ENCODE peak calls at places on chromosome X, in eight cellular contexts. O, C, B, P, Q, I, U and J are unnamed samples.

GRCh38 chrX:75155830-75156525 is at the start of gene ABCB7:
- DNase-seq in O (peak; percentile 68), C (peak; percentile 85), B (peak; percentile 22), P (peak; percentile 63), Q (peak; percentile 32), I (peak; percentile 35), U (peak; percentile 34), J (no peak)

GRCh38 chrX:150051096-150051495 is 112.8 kb upstream of the EOLA2 start:
- DNase-seq in O (no peak), C (no peak), B (no peak), P (no peak), Q (no peak), I (no peak), U (no peak), J (no peak)

GRCh38 chrX:82648062-82648461 is 860.0 kb upstream of the POU3F4 start:
- DNase-seq in O (no peak), C (no peak), B (no peak), P (no peak), Q (no peak), I (no peak), U (no peak), J (no peak)

GRCh38 chrX:34918856-34919255 is 23.7 kb upstream of the FAM47B start:
- DNase-seq in O (no peak), C (no peak), B (no peak), P (peak; percentile 67), Q (no peak), I (no peak), U (no peak), J (no peak)

GRCh38 chrX:39418132-39418935 is 617.1 kb downstream of the MID1IP1 start:
- DNase-seq in O (no peak), C (no peak), B (no peak), P (peak; percentile 85), Q (no peak), I (no peak), U (no peak), J (no peak)

GRCh38 chrX:43750248-43750676 is 94.2 kb downstream of the MAOA start:
- DNase-seq in O (peak; percentile 61), C (no peak), B (peak; percentile 39), P (peak; percentile 57), Q (peak; percentile 47), I (peak; percentile 31), U (no peak), J (no peak)

GRCh38 chrX:138748480-138748879 is 37.0 kb upstream of the FGF13 start:
- DNase-seq in O (no peak), C (no peak), B (no peak), P (no peak), Q (no peak), I (no peak), U (no peak), J (no peak)

GRCh38 chrX:49174723-49175122 is 3.0 kb downstream of the PLP2 start:
- DNase-seq in O (no peak), C (no peak), B (no peak), P (no peak), Q (no peak), I (no peak), U (no peak), J (no peak)

GRCh38 chrX:69556094-69557011 is 52.2 kb downstream of the NALF2 start:
- DNase-seq in O (no peak), C (no peak), B (peak; percentile 11), P (no peak), Q (no peak), I (peak; percentile 84), U (no peak), J (no peak)

GRCh38 chrX:105700316-105700715 is 122.0 kb upstream of the NRK start:
- DNase-seq in O (no peak), C (no peak), B (no peak), P (no peak), Q (no peak), I (no peak), U (no peak), J (no peak)

GRCh38 chrX:132489256-132490085 is 633 bp upstream of the MBNL3 start:
- DNase-seq in O (peak; percentile 81), C (peak; percentile 92), B (no peak), P (peak; percentile 1), Q (peak; percentile 40), I (no peak), U (no peak), J (no peak)

GRCh38 chrX:39675619-39676018 is 422.1 kb downstream of the BCOR start:
- DNase-seq in O (peak; percentile 24), C (no peak), B (no peak), P (no peak), Q (no peak), I (no peak), U (no peak), J (no peak)

GRCh38 chrX:53714580-53715335 is 28.2 kb upstream of the HUWE1 start:
- DNase-seq in O (peak; percentile 14), C (no peak), B (no peak), P (peak; percentile 8), Q (peak; percentile 32), I (peak; percentile 4), U (peak; percentile 89), J (no peak)

GRCh38 chrX:70969635-70970481 is 39.0 kb upstream of the SLC7A3 start:
- DNase-seq in O (no peak), C (no peak), B (peak; percentile 77), P (no peak), Q (no peak), I (no peak), U (no peak), J (no peak)

GRCh38 chrX:129785160-129785947 is 5.6 kb downstream of the SASH3 start:
- DNase-seq in O (no peak), C (no peak), B (no peak), P (no peak), Q (no peak), I (no peak), U (no peak), J (no peak)

GRCh38 chrX:40105791-40106676 is 8.3 kb upstream of the BCOR start:
- DNase-seq in O (peak; percentile 78), C (peak; percentile 91), B (peak; percentile 51), P (peak; percentile 27), Q (no peak), I (no peak), U (no peak), J (no peak)

GRCh38 chrX:111095974-111096870 is at the start of gene PAK3:
- DNase-seq in O (peak; percentile 14), C (peak; percentile 77), B (no peak), P (peak; percentile 1), Q (no peak), I (no peak), U (no peak), J (no peak)

DNA sequence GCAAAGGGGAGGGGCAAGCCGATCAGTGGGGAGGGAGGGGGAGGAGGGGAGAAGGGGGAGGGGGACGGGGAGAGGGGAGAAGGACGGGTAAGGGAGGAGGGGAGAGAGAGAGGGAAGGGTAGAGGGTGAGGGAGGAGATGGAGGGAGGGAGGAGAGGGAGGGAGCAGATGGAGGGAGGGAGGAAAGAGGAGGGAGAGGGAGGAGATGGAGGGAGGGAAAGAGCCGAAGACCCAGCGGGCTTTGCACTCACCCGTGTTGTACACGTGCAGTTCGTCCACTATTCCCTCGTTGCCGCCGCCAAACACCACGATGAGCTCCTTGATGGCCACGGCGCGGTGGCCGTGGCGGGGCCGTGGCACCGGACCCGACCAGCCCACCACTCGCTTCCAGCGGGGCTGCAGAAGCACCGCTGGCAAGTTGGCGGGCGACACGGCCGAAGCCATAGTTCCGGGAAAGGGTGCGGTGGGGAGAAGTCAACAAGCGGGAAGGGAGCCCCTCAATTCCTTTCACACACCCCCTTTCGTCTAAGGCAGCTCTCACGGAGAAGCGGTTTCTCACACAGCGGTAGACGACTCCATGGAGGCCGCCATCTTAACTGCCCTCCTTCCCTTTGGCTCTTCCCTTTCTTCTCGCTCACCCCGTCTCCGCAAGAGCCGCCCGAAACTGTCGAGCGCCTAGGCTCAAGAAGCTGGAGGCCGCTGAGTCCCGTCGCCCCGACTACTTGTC is 1.1 kb downstream of the HCFC1 start:
- DNase-seq in O (no peak), C (peak; percentile 90), B (peak; percentile 55), P (no peak), Q (peak; percentile 76), I (no peak), U (no peak), J (no peak)
- TF ChIP-seq POLR2AphosphoS5 in O (no peak), C (no peak), B (peak; percentile 28), P (no peak), Q (no peak), I (peak; percentile 2), U (peak; percentile 37), J (no peak)

GRCh38 chrX:31670245-31670644 is 598.4 kb upstream of the FTHL17 start:
- DNase-seq in O (no peak), C (no peak), B (no peak), P (peak; percentile 77), Q (no peak), I (no peak), U (no peak), J (no peak)
- TF ChIP-seq POLR2AphosphoS5 in O (no peak), C (no peak), B (no peak), P (no peak), Q (no peak), I (no peak), U (no peak), J (no peak)

GRCh38 chrX:23436875-23437274 is 102.2 kb downstream of the PTCHD1 start:
- DNase-seq in O (no peak), C (no peak), B (no peak), P (no peak), Q (no peak), I (no peak), U (no peak), J (no peak)

GRCh38 chrX:23435575-23435974 is 100.9 kb downstream of the PTCHD1 start:
- DNase-seq in O (no peak), C (no peak), B (no peak), P (no peak), Q (no peak), I (no peak), U (no peak), J (no peak)

GRCh38 chrX:23435108-23435507 is 100.5 kb downstream of the PTCHD1 start:
- DNase-seq in O (no peak), C (no peak), B (no peak), P (no peak), Q (no peak), I (no peak), U (no peak), J (no peak)

GRCh38 chrX:23434356-23434884 is 99.8 kb downstream of the PTCHD1 start:
- DNase-seq in O (peak; percentile 46), C (no peak), B (no peak), P (no peak), Q (no peak), I (no peak), U (no peak), J (no peak)
- TF ChIP-seq POLR2AphosphoS5 in O (no peak), C (no peak), B (no peak), P (no peak), Q (no peak), I (no peak), U (no peak), J (no peak)

DNA sequence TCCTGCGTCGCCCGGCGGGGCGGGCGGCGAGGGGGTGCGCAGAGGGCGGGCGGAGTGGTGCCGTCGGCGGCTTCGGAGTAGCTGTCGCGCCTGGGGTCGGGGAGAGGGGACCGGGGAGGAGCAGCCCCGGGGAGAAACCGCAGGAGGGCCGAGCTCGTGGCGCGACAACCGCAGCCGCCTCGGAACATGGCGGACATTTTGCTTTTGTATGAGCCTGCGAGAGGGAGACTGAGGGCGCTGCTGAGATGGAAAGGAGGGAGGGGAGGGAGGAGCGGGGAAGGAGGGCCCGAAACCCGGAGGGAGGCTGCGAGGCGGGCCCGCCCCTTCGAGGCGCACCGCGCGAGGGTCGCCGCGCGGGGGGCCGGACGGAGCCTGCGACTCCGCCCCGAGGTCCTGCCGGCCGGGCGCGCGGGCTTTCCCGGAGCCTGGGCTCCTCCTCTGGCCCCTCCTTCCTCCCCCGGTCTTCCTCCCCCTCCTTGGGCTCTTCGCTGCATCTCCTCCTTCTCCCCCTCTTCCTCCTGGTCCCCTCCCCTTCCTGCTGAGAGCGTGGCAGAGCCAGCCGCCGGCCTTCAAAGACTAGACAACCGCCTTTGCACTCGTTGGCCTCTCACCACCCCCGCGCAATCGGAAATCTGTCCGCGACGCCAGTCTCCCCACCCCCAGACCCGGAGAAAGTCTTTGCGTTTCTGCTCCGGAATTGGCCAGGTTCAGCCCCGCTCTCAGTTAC is 1.1 kb downstream of the INTS6L start:
- DNase-seq in O (peak; percentile 88), C (peak; percentile 94), B (peak; percentile 87), P (peak; percentile 87), Q (peak; percentile 66), I (peak; percentile 49), U (peak; percentile 64), J (peak; percentile 92)
- TF ChIP-seq POLR2AphosphoS5 in O (peak; percentile 88), C (peak; percentile 86), B (peak; percentile 48), P (peak; percentile 55), Q (peak; percentile 54), I (peak; percentile 70), U (peak; percentile 48), J (peak; percentile 80)